ENCODE peak calls at places on chromosome 22, in four cellular contexts. One of them, this sample, is unnamed.

GRCh38 chr22:44793106-44793505 is 40.7 kb downstream of the ARHGAP8 start:
- DNase-seq in NCI-H1092: no peak
- DNase-seq in psoas muscle: no peak
- DNase-seq in GM18507: no peak
- DNase-seq in this sample: no peak

GRCh38 chr22:35349704-35350538 is 31.0 kb upstream of the HMOX1 start:
- DNase-seq in NCI-H1092: peak
- DNase-seq in psoas muscle: no peak
- DNase-seq in GM18507: no peak
- DNase-seq in this sample: peak

GRCh38 chr22:45577746-45578523 is 75.3 kb downstream of the FBLN1 start:
- DNase-seq in NCI-H1092: peak
- DNase-seq in psoas muscle: peak
- DNase-seq in GM18507: peak
- DNase-seq in this sample: peak

GRCh38 chr22:45502215-45503070 is at the start of gene FBLN1:
- DNase-seq in NCI-H1092: no peak
- DNase-seq in psoas muscle: peak
- DNase-seq in GM18507: no peak
- DNase-seq in this sample: no peak

GRCh38 chr22:39546889-39547586 is 14.5 kb upstream of the RPS19BP1 start:
- DNase-seq in NCI-H1092: peak
- DNase-seq in psoas muscle: no peak
- DNase-seq in GM18507: no peak
- DNase-seq in this sample: peak

GRCh38 chr22:49406047-49406650 is 421.5 kb downstream of the BRD1 start:
- DNase-seq in NCI-H1092: no peak
- DNase-seq in psoas muscle: no peak
- DNase-seq in GM18507: no peak
- DNase-seq in this sample: no peak

GRCh38 chr22:31238057-31238456 is 26.0 kb downstream of the LIMK2 start:
- DNase-seq in NCI-H1092: no peak
- DNase-seq in psoas muscle: no peak
- DNase-seq in GM18507: peak
- DNase-seq in this sample: no peak

GRCh38 chr22:27412866-27413445 is 388.6 kb downstream of the MN1 start:
- DNase-seq in NCI-H1092: no peak
- DNase-seq in psoas muscle: no peak
- DNase-seq in GM18507: no peak
- DNase-seq in this sample: no peak

GRCh38 chr22:43377486-43377995 is 34.3 kb upstream of the MPPED1 start:
- DNase-seq in NCI-H1092: no peak
- DNase-seq in psoas muscle: no peak
- DNase-seq in GM18507: no peak
- DNase-seq in this sample: no peak

GRCh38 chr22:25558341-25558740 is 6.1 kb upstream of the GRK3 start:
- DNase-seq in NCI-H1092: no peak
- DNase-seq in psoas muscle: no peak
- DNase-seq in GM18507: no peak
- DNase-seq in this sample: no peak

GRCh38 chr22:29580200-29580810 is 608 bp downstream of the NIPSNAP1 start:
- DNase-seq in NCI-H1092: no peak
- DNase-seq in psoas muscle: no peak
- DNase-seq in GM18507: no peak
- DNase-seq in this sample: no peak

GRCh38 chr22:48055827-48056226 is 1293.4 kb downstream of the TBC1D22A start:
- DNase-seq in NCI-H1092: no peak
- DNase-seq in psoas muscle: no peak
- DNase-seq in GM18507: no peak
- DNase-seq in this sample: no peak

GRCh38 chr22:40421082-40421350 is 50.6 kb downstream of the SGSM3 start:
- DNase-seq in NCI-H1092: no peak
- DNase-seq in psoas muscle: no peak
- DNase-seq in GM18507: no peak
- DNase-seq in this sample: no peak

GRCh38 chr22:40449676-40450035 is 79.3 kb downstream of the SGSM3 start:
- DNase-seq in NCI-H1092: no peak
- DNase-seq in psoas muscle: no peak
- DNase-seq in GM18507: no peak
- DNase-seq in this sample: no peak

GRCh38 chr22:38481162-38481870 is 13.4 kb downstream of the KDELR3 start:
- DNase-seq in NCI-H1092: no peak
- DNase-seq in psoas muscle: no peak
- DNase-seq in GM18507: no peak
- DNase-seq in this sample: no peak

GRCh38 chr22:48644108-48644507 is 1183.6 kb downstream of the BRD1 start:
- DNase-seq in NCI-H1092: no peak
- DNase-seq in psoas muscle: no peak
- DNase-seq in GM18507: no peak
- DNase-seq in this sample: no peak

GRCh38 chr22:22945195-22945594 is 57.6 kb downstream of the IGLL5 start:
- DNase-seq in NCI-H1092: no peak
- DNase-seq in psoas muscle: no peak
- DNase-seq in GM18507: no peak
- DNase-seq in this sample: no peak

GRCh38 chr22:35783943-35784614 is 66.4 kb downstream of the APOL5 start:
- DNase-seq in NCI-H1092: no peak
- DNase-seq in psoas muscle: no peak
- DNase-seq in GM18507: no peak
- DNase-seq in this sample: no peak

GRCh38 chr22:37951305-37951704 is 2.1 kb downstream of the C22orf23 start:
- DNase-seq in NCI-H1092: no peak
- DNase-seq in psoas muscle: no peak
- DNase-seq in GM18507: no peak
- DNase-seq in this sample: no peak

GRCh38 chr22:50250555-50251471 is at the start of gene HDAC10:
- DNase-seq in NCI-H1092: no peak
- DNase-seq in psoas muscle: peak
- DNase-seq in GM18507: peak
- DNase-seq in this sample: peak

GRCh38 chr22:37525073-37525745 is 6.0 kb upstream of the CARD10 start:
- DNase-seq in NCI-H1092: no peak
- DNase-seq in psoas muscle: no peak
- DNase-seq in GM18507: no peak
- DNase-seq in this sample: peak

GRCh38 chr22:46990937-46991520 is 228.6 kb downstream of the TBC1D22A start:
- DNase-seq in NCI-H1092: no peak
- DNase-seq in psoas muscle: no peak
- DNase-seq in GM18507: no peak
- DNase-seq in this sample: no peak

GRCh38 chr22:43133401-43133800 is 9.8 kb downstream of the MCAT start:
- DNase-seq in NCI-H1092: no peak
- DNase-seq in psoas muscle: no peak
- DNase-seq in GM18507: no peak
- DNase-seq in this sample: no peak

GRCh38 chr22:39556970-39557811 is 13.4 kb upstream of the CACNA1I start:
- DNase-seq in NCI-H1092: peak
- DNase-seq in psoas muscle: no peak
- DNase-seq in GM18507: no peak
- DNase-seq in this sample: peak

GRCh38 chr22:42933783-42934144 is 76.7 kb upstream of the ARFGAP3 start:
- DNase-seq in NCI-H1092: no peak
- DNase-seq in psoas muscle: no peak
- DNase-seq in GM18507: no peak
- DNase-seq in this sample: no peak

GRCh38 chr22:27422442-27422841 is 379.1 kb downstream of the MN1 start:
- DNase-seq in NCI-H1092: no peak
- DNase-seq in psoas muscle: no peak
- DNase-seq in GM18507: no peak
- DNase-seq in this sample: no peak

This sample was measured in adrenal gland.